ENCODE peak calls at places on chromosomes 13 and 19, in five cellular contexts. R is stomach, J is transverse colon, M is upper lobe of left lung, Y is H1. L is an unnamed sample.

GRCh38 chr19:13847900-13848677 is 28.8 kb upstream of the NANOS3 start:
- DNase-seq in R (no peak), J (no peak), M (no peak), Y (no peak), L (no peak)

GRCh38 chr19:10881403-10882107 is 10.2 kb downstream of the CARM1 start:
- DNase-seq in R (no peak), J (no peak), M (no peak), Y (no peak), L (no peak)

GRCh38 chr19:47445937-47446402 is 25.7 kb downstream of the SLC8A2 start:
- DNase-seq in R (peak), J (peak), M (peak), Y (peak), L (no peak)

GRCh38 chr13:112616586-112617381 is 28.8 kb upstream of the TUBGCP3 start:
- DNase-seq in R (no peak), J (no peak), M (no peak), Y (peak), L (peak)

GRCh38 chr19:31109626-31110025 is 239.6 kb downstream of the TSHZ3 start:
- DNase-seq in R (no peak), J (no peak), M (no peak), Y (no peak), L (no peak)

GRCh38 chr13:50283017-50283416 is 267.8 kb downstream of the KCNRG start:
- DNase-seq in R (no peak), J (no peak), M (no peak), Y (no peak), L (no peak)

GRCh38 chr13:29524176-29524575 is 71.3 kb downstream of the SLC7A1 start:
- DNase-seq in R (no peak), J (no peak), M (no peak), Y (no peak), L (no peak)

GRCh38 chr19:2494447-2495129 is 18.7 kb downstream of the GADD45B start:
- DNase-seq in R (peak), J (peak), M (peak), Y (no peak), L (peak)

GRCh38 chr19:36030264-36031148 is 2.2 kb downstream of the CLIP3 start:
- DNase-seq in R (no peak), J (no peak), M (no peak), Y (no peak), L (no peak)

GRCh38 chr19:32165750-32166149 is 179.7 kb upstream of the ZNF507 start:
- DNase-seq in R (no peak), J (no peak), M (no peak), Y (peak), L (no peak)

GRCh38 chr19:43692882-43693281 is 22.9 kb upstream of the PLAUR start:
- DNase-seq in R (no peak), J (no peak), M (no peak), Y (no peak), L (no peak)

GRCh38 chr19:48445256-48445605 is 552 bp upstream of the GRWD1 start:
- DNase-seq in R (no peak), J (no peak), M (no peak), Y (peak), L (no peak)

GRCh38 chr13:109145631-109146030 is 516.2 kb downstream of the MYO16 start:
- DNase-seq in R (peak), J (peak), M (no peak), Y (no peak), L (no peak)

GRCh38 chr19:4064551-4065260 is 2.0 kb downstream of the ZBTB7A start:
- DNase-seq in R (peak), J (peak), M (peak), Y (no peak), L (no peak)

GRCh38 chr19:51016798-51017683 is 2.5 kb downstream of the KLK10 start:
- DNase-seq in R (peak), J (peak), M (peak), Y (peak), L (no peak)

GRCh38 chr19:48999481-49000325 is 6.0 kb downstream of the RUVBL2 start:
- DNase-seq in R (peak), J (peak), M (no peak), Y (peak), L (no peak)

GRCh38 chr13:93767917-93768422 is 541.4 kb downstream of the GPC6 start:
- DNase-seq in R (no peak), J (no peak), M (no peak), Y (no peak), L (no peak)
- TF ChIP-seq POLR2AphosphoS5 in R (no peak), J (no peak), M (no peak), Y (no peak), L (no peak)

GRCh38 chr13:75643693-75644092 is 7.6 kb downstream of the LMO7 start:
- DNase-seq in R (no peak), J (no peak), M (no peak), Y (no peak), L (no peak)
- TF ChIP-seq POLR2AphosphoS5 in R (no peak), J (no peak), M (no peak), Y (no peak), L (no peak)

DNA sequence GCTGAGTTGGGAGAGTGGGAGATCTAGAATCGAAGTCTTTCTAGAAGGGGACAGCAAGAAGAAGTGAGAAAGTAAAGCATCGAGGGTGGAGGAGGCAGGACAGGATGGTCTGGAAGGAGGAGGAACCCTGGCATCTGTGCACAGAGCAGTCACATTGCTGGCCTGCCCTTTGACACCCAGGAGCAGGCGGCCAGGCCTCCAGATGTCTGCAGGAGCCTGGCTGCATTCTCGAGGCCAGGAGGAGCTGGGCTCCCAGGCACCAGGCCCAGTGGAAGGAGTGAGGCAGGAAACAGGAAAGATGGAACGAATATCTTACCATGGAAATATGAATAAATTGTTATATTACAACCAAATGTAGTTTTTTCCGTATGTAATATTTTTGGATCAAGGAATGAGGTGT is 27.7 kb upstream of the ARGLU1 start:
- DNase-seq in R (no peak), J (no peak), M (peak), Y (no peak), L (no peak)
- TF ChIP-seq POLR2AphosphoS5 in R (no peak), J (no peak), M (no peak), Y (no peak), L (no peak)

GRCh38 chr13:60099631-60100420 is 63.9 kb downstream of the DIAPH3 start:
- DNase-seq in R (no peak), J (no peak), M (no peak), Y (no peak), L (no peak)
- TF ChIP-seq POLR2AphosphoS5 in R (no peak), J (no peak), M (no peak), Y (no peak), L (no peak)

DNA sequence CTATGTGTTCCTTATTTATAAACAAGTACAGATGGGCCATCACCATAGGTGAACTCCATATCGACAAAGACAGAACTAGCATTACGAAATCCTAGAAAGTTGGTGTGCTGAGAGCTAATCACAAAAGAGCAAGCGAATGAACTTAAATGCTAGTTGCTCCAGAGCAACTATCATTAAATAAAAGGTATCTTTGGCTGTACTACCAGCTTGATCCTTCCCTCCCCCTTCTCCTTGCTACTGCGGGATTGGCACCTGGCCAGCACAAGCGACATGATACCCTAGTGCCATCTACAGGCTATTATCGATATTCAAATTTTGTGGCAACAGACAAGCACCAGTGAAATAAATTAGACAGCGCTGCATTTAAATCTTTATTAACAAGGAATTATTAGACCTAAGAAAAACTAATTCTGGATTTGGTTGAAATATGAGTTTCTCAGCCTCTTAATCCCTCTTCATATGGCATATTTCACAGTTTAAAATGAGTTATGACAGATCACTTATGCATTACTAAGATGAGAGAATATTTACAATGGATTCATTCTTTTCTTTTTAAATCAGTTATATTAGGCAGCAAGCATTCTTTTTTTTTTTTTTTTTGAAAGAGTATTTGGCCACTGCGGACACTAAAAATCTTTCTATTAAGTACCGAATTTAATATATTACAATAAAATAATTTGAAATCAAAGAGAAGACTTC is 5.8 kb downstream of the PCDH9 start:
- DNase-seq in R (peak), J (peak), M (no peak), Y (no peak), L (no peak)
- TF ChIP-seq POLR2AphosphoS5 in R (peak), J (peak), M (no peak), Y (no peak), L (no peak)

GRCh38 chr13:40813662-40814454 is 24.4 kb downstream of the SLC25A15 start:
- DNase-seq in R (no peak), J (no peak), M (peak), Y (peak), L (no peak)
- TF ChIP-seq POLR2AphosphoS5 in R (no peak), J (no peak), M (no peak), Y (no peak), L (no peak)

GRCh38 chr13:23673354-23673753 is 103.1 kb downstream of the TNFRSF19 start:
- DNase-seq in R (no peak), J (no peak), M (no peak), Y (no peak), L (no peak)

GRCh38 chr13:23671367-23671766 is 101.2 kb downstream of the TNFRSF19 start:
- DNase-seq in R (no peak), J (no peak), M (no peak), Y (no peak), L (no peak)

GRCh38 chr13:23673867-23674605 is 103.8 kb downstream of the TNFRSF19 start:
- DNase-seq in R (no peak), J (no peak), M (no peak), Y (no peak), L (no peak)

GRCh38 chr13:23671902-23672301 is 101.7 kb downstream of the TNFRSF19 start:
- DNase-seq in R (no peak), J (no peak), M (no peak), Y (no peak), L (no peak)

DNA sequence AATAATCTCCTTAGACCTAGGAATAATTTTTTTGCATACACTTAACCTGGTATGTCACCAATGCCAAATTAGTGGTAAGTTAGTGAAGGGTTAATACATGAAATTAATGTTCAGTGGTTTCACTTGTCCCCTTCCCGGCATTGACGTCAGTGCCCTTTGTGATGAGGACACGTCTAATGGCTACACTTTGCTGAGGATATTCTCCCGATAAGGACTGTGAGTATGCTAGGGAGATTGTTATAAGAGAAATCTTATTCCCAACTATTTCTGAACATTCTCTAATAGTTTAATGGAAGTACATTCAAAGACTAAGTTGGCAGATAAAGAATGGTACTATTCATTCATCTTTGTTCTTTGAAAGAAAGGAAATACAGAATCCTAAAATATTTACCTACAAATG is 102.4 kb downstream of the TNFRSF19 start:
- DNase-seq in R (no peak), J (no peak), M (no peak), Y (no peak), L (no peak)
- TF ChIP-seq POLR2AphosphoS5 in R (no peak), J (no peak), M (no peak), Y (no peak), L (no peak)

L was measured in GM12892.